ENCODE peak calls at places on chromosomes 16 and 17, in six cellular contexts. Q, E, J, W, B and R are unnamed samples.

GRCh38 chr17:38748329-38749221 is at the start of gene PCGF2:
- DNase-seq in E (no peak), J (peak), W (peak), Q (peak), B (peak), R (no peak)

GRCh38 chr17:82083533-82084359 is 14.3 kb downstream of the FASN start:
- DNase-seq in E (no peak), B (no peak), Q (no peak), J (no peak), W (no peak), R (no peak)

GRCh38 chr16:49876716-49877129 is 20.8 kb upstream of the ZNF423 start:
- DNase-seq in J (no peak), E (peak), B (peak), W (peak), Q (peak), R (no peak)

GRCh38 chr17:37485938-37486570 is 3.6 kb upstream of the DUSP14 start:
- DNase-seq in E (no peak), B (no peak), J (no peak), W (no peak), Q (no peak), R (no peak)

GRCh38 chr17:57524790-57525543 is 220.1 kb downstream of the CCDC182 start:
- DNase-seq in Q (no peak), J (no peak), B (no peak), W (no peak), E (no peak), R (no peak)

GRCh38 chr16:75789237-75789636 is 62.9 kb upstream of the CPHXL start:
- DNase-seq in W (peak), E (no peak), B (no peak), J (peak), Q (peak), R (no peak)

GRCh38 chr17:76146053-76146875 is 5.2 kb upstream of the FOXJ1 start:
- DNase-seq in J (no peak), Q (no peak), E (no peak), W (no peak), B (peak), R (no peak)

GRCh38 chr17:39591958-39592954 is 15.5 kb downstream of the NEUROD2 start:
- DNase-seq in J (no peak), B (no peak), Q (peak), E (peak), W (peak), R (peak)

GRCh38 chr16:69150146-69150865 is 17.9 kb downstream of the UTP4 start:
- DNase-seq in Q (peak), W (peak), J (no peak), E (peak), B (no peak), R (no peak)

GRCh38 chr16:4935231-4935855 is 1.6 kb downstream of the PPL start:
- DNase-seq in E (no peak), W (no peak), Q (peak), B (peak), J (no peak), R (no peak)

GRCh38 chr17:9239821-9240658 is 218.7 kb downstream of the NTN1 start:
- DNase-seq in E (peak), B (peak), Q (peak), J (no peak), W (peak), R (no peak)

GRCh38 chr16:13379266-13379665 is 477.9 kb downstream of the SHISA9 start:
- DNase-seq in Q (no peak), W (no peak), E (no peak), B (no peak), J (no peak), R (no peak)

GRCh38 chr17:17682737-17683675 is 1.7 kb downstream of the RAI1 start:
- DNase-seq in J (no peak), E (peak), Q (peak), B (peak), W (peak), R (no peak)

GRCh38 chr16:6684076-6684673 is 648.5 kb upstream of the RBFOX1 start:
- DNase-seq in W (peak), Q (no peak), E (no peak), J (no peak), B (no peak), R (no peak)

GRCh38 chr17:49694847-49695697 is 12.7 kb downstream of the SLC35B1 start:
- DNase-seq in E (peak), J (no peak), Q (peak), W (peak), B (peak), R (peak)

GRCh38 chr17:29129731-29130130 is 50.5 kb downstream of the MYO18A start:
- DNase-seq in Q (no peak), B (no peak), E (no peak), J (no peak), W (no peak), R (no peak)

GRCh38 chr16:7351572-7351971 is 18.9 kb downstream of the RBFOX1 start:
- DNase-seq in B (no peak), E (no peak), J (no peak), Q (no peak), W (no peak), R (no peak)